ENCODE peak calls at places on chromosomes 7 and 10, in eight cellular contexts. Q, R, O, I, K, Y, E and B are unnamed samples.

GRCh38 chr7:16933296-16934248 is 51.8 kb upstream of the AGR3 start:
- DNase-seq in R (peak), K (no peak), E (peak), I (no peak), Q (no peak), O (no peak), Y (no peak), B (no peak)

GRCh38 chr10:22712959-22713852 is 1.2 kb downstream of the PIP4K2A start:
- DNase-seq in R (peak), E (peak), Y (no peak), I (peak), Q (peak), K (no peak), O (peak), B (peak)

GRCh38 chr10:23439920-23440875 is 1.3 kb downstream of the OTUD1 start:
- DNase-seq in Y (no peak), Q (peak), I (peak), K (no peak), E (peak), O (peak), R (peak), B (no peak)

GRCh38 chr10:32187686-32188085 is 131.5 kb upstream of the KIF5B start:
- DNase-seq in Q (no peak), Y (no peak), K (no peak), I (no peak), E (no peak), R (no peak), O (no peak), B (no peak)

GRCh38 chr10:12720217-12720981 is 281.1 kb downstream of the CCDC3 start:
- DNase-seq in I (peak), K (peak), E (no peak), Q (peak), O (peak), Y (no peak), R (peak), B (no peak)

GRCh38 chr7:137829337-137829992 is 17.3 kb downstream of the DGKI start:
- DNase-seq in R (no peak), E (no peak), Y (no peak), K (no peak), O (no peak), I (no peak), Q (no peak), B (no peak)

GRCh38 chr10:27223964-27224363 is 16.6 kb downstream of the ACBD5 start:
- DNase-seq in R (no peak), Y (no peak), O (peak), Q (peak), E (peak), I (no peak), K (peak), B (no peak)

GRCh38 chr10:62760401-62760800 is 44.1 kb upstream of the ADO start:
- DNase-seq in O (no peak), I (no peak), K (no peak), Q (no peak), E (no peak), R (no peak), Y (no peak), B (no peak)

GRCh38 chr7:101085000-101085948 is at the start of gene TRIM56:
- DNase-seq in K (peak), R (peak), Q (peak), E (peak), Y (no peak), O (peak), I (peak), B (no peak)

GRCh38 chr7:47587389-47587788 is 5.5 kb upstream of the TNS3 start:
- DNase-seq in E (no peak), R (peak), I (no peak), K (no peak), O (no peak), Y (no peak), Q (no peak), B (no peak)

GRCh38 chr7:167087-167855 is 25.1 kb upstream of the FAM20C start:
- DNase-seq in R (peak), E (no peak), K (no peak), I (peak), Q (no peak), Y (no peak), O (no peak), B (no peak)

GRCh38 chr7:2201128-2201527 is 31.6 kb downstream of the MAD1L1 start:
- DNase-seq in K (no peak), Y (no peak), R (no peak), O (no peak), Q (no peak), E (no peak), I (peak), B (no peak)

GRCh38 chr10:116099031-116099430 is 174.0 kb downstream of the GFRA1 start:
- DNase-seq in Q (no peak), E (no peak), O (no peak), K (no peak), Y (no peak), I (no peak), R (no peak), B (no peak)

GRCh38 chr7:30596043-30596641 is 1.5 kb downstream of the GARS1 start:
- DNase-seq in R (no peak), K (peak), O (peak), I (no peak), Y (no peak), Q (peak), E (peak), B (no peak)

GRCh38 chr10:9219860-9220259 is 1165.4 kb downstream of the GATA3 start:
- DNase-seq in I (no peak), Q (no peak), Y (no peak), E (no peak), O (no peak), R (no peak), K (no peak), B (no peak)

GRCh38 chr7:47520408-47520807 is 61.5 kb downstream of the TNS3 start:
- DNase-seq in K (no peak), E (no peak), R (no peak), O (peak), I (peak), Q (peak), Y (no peak), B (no peak)